ENCODE peak calls at places on chromosomes 6 and 20, in four cellular contexts. N, Q, S and Y are unnamed samples.

GRCh38 chr6:128826606-128827005 is 56.3 kb upstream of the LAMA2 start:
- DNase-seq in N (no peak), Q (no peak), S (no peak), Y (no peak)

GRCh38 chr20:34922654-34923381 is 32.8 kb downstream of the GSS start:
- DNase-seq in N (no peak), Q (peak; percentile 63), S (peak; percentile 28), Y (peak; percentile 78)

GRCh38 chr20:53089866-53090265 is 117.7 kb downstream of the TSHZ2 start:
- DNase-seq in N (no peak), Q (no peak), S (no peak), Y (no peak)

GRCh38 chr20:39214778-39215177 is 252.6 kb downstream of the DHX35 start:
- DNase-seq in N (no peak), Q (no peak), S (no peak), Y (no peak)

GRCh38 chr6:11381801-11382513 is 149.5 kb upstream of the NEDD9 start:
- DNase-seq in N (peak; percentile 56), Q (no peak), S (no peak), Y (no peak)

GRCh38 chr6:12848969-12849368 is 132.4 kb downstream of the PHACTR1 start:
- DNase-seq in N (no peak), Q (no peak), S (no peak), Y (no peak)

GRCh38 chr20:50346372-50347347 is 156.0 kb downstream of the CEBPB start:
- DNase-seq in N (no peak), Q (peak; percentile 85), S (peak; percentile 74), Y (peak; percentile 80)

GRCh38 chr6:133787122-133787521 is 101.8 kb upstream of the TCF21 start:
- DNase-seq in N (no peak), Q (no peak), S (no peak), Y (no peak)